ENCODE peak calls at places on chromosomes 7 and 10, in eight cellular contexts. A is MM.1S, M is tibial artery, W is Caco-2, X is OCI-LY7, S is GM23248, F is right lobe of liver, J is PC-9. O is an unnamed sample. For H3K4me1, the result is how much of the 10 kb centered on the place peaks cover.

GRCh38 chr7:98733036-98733435 is 116.0 kb downstream of the NPTX2 start:
- DNase-seq in A (peak), M (no peak), W (peak), X (peak), S (peak), F (no peak), J (peak), O (peak)

GRCh38 chr10:42973870-42974692 is 102.8 kb upstream of the RET start:
- DNase-seq in A (no peak), M (peak), W (peak), X (no peak), S (no peak), F (peak), J (no peak), O (no peak)

GRCh38 chr10:69728335-69728861 is 73.3 kb upstream of the COL13A1 start:
- DNase-seq in A (no peak), M (no peak), W (no peak), X (no peak), S (peak), F (no peak), J (peak), O (peak)

GRCh38 chr7:157378390-157378789 is 41.6 kb downstream of the DNAJB6 start:
- DNase-seq in A (no peak), M (no peak), W (no peak), X (no peak), S (no peak), F (no peak), J (no peak), O (no peak)

GRCh38 chr7:21469894-21470293 is 42.0 kb downstream of the SP4 start:
- DNase-seq in A (peak), M (no peak), W (no peak), X (no peak), S (no peak), F (no peak), J (no peak), O (no peak)

GRCh38 chr7:119086026-119086425 is 861.5 kb downstream of the ANKRD7 start:
- DNase-seq in A (no peak), M (no peak), W (no peak), X (no peak), S (no peak), F (no peak), J (no peak), O (no peak)

GRCh38 chr7:29194594-29195417 is at the start of gene CHN2:
- DNase-seq in A (peak), M (no peak), W (peak), X (no peak), S (peak), F (peak), J (no peak), O (peak)

GRCh38 chr10:52332815-52333214 is 18.7 kb downstream of the DKK1 start:
- DNase-seq in A (no peak), M (no peak), W (no peak), X (no peak), S (no peak), F (no peak), J (no peak), O (no peak)

GRCh38 chr7:104900525-104900924 is 113.5 kb upstream of the KMT2E start:
- DNase-seq in A (no peak), M (no peak), W (no peak), X (no peak), S (no peak), F (no peak), J (no peak), O (no peak)

GRCh38 chr10:48821111-48821510 is 118.5 kb downstream of the LRRC18 start:
- DNase-seq in A (no peak), M (no peak), W (no peak), X (no peak), S (no peak), F (no peak), J (no peak), O (no peak)

GRCh38 chr10:112712536-112712935 is 237.5 kb upstream of the TCF7L2 start:
- DNase-seq in A (no peak), M (no peak), W (no peak), X (no peak), S (no peak), F (no peak), J (no peak), O (no peak)

GRCh38 chr10:6578221-6579192 is 1.6 kb downstream of the PRKCQ start:
- DNase-seq in A (no peak), M (no peak), W (no peak), X (peak), S (no peak), F (no peak), J (no peak), O (no peak)

GRCh38 chr10:48231178-48231577 is 43.3 kb downstream of the FRMPD2 start:
- DNase-seq in A (no peak), M (no peak), W (no peak), X (no peak), S (no peak), F (no peak), J (no peak), O (no peak)

GRCh38 chr10:111076191-111076681 is 593 bp upstream of the ADRA2A start:
- DNase-seq in A (peak), M (no peak), W (peak), X (peak), S (peak), F (peak), J (no peak), O (peak)

GRCh38 chr10:125156739-125157472 is 3.5 kb downstream of the CTBP2 start:
- DNase-seq in A (no peak), M (peak), W (peak), X (no peak), S (no peak), F (no peak), J (no peak), O (no peak)

GRCh38 chr10:125156196-125156595 is 4.2 kb downstream of the CTBP2 start:
- DNase-seq in A (no peak), M (no peak), W (no peak), X (no peak), S (no peak), F (no peak), J (no peak), O (no peak)

GRCh38 chr10:125158528-125159485 is 1.6 kb downstream of the CTBP2 start:
- DNase-seq in A (no peak), M (peak), W (no peak), X (no peak), S (peak), F (peak), J (peak), O (peak)

GRCh38 chr10:125155669-125156068 is 4.7 kb downstream of the CTBP2 start:
- DNase-seq in A (no peak), M (no peak), W (no peak), X (no peak), S (no peak), F (no peak), J (no peak), O (no peak)

GRCh38 chr10:125157473-125157865 is 2.9 kb downstream of the CTBP2 start:
- DNase-seq in A (no peak), M (no peak), W (no peak), X (no peak), S (peak), F (no peak), J (no peak), O (no peak)
- H3K4me1 ChIP-seq in A (under half), M (under half), W (under half), X (under half), S (under half), F (under half), J (under half), O (half or more)

GRCh38 chr10:1420663-1421362 is 316.5 kb downstream of the ADARB2 start:
- DNase-seq in A (peak), M (peak), W (peak), X (peak), S (peak), F (peak), J (peak), O (peak)
- H3K4me1 ChIP-seq in A (under half), M (under half), W (under half), X (under half), S (under half), F (under half), J (under half), O (under half)

GRCh38 chr7:4048336-4048735 is 633.8 kb upstream of the FOXK1 start:
- DNase-seq in A (no peak), M (no peak), W (no peak), X (no peak), S (no peak), F (no peak), J (no peak), O (no peak)

GRCh38 chr7:4052126-4052525 is 630.0 kb upstream of the FOXK1 start:
- DNase-seq in A (no peak), M (no peak), W (no peak), X (no peak), S (no peak), F (no peak), J (no peak), O (no peak)

GRCh38 chr7:4056552-4057288 is 625.4 kb upstream of the FOXK1 start:
- DNase-seq in A (no peak), M (no peak), W (no peak), X (no peak), S (no peak), F (no peak), J (no peak), O (no peak)

GRCh38 chr7:4049202-4049601 is 632.9 kb upstream of the FOXK1 start:
- DNase-seq in A (no peak), M (peak), W (no peak), X (no peak), S (no peak), F (no peak), J (no peak), O (no peak)

GRCh38 chr7:4051696-4052095 is 630.4 kb upstream of the FOXK1 start:
- DNase-seq in A (no peak), M (peak), W (no peak), X (no peak), S (no peak), F (no peak), J (no peak), O (no peak)
- H3K4me1 ChIP-seq in A (under half), M (under half), W (under half), X (under half), S (under half), F (under half), J (under half), O (under half)

GRCh38 chr7:1940402-1940786 is 270.3 kb downstream of the ELFN1 start:
- DNase-seq in A (no peak), M (no peak), W (no peak), X (peak), S (peak), F (peak), J (no peak), O (no peak)
- H3K4me1 ChIP-seq in A (under half), M (under half), W (under half), X (under half), S (under half), F (under half), J (under half), O (under half)

DNA sequence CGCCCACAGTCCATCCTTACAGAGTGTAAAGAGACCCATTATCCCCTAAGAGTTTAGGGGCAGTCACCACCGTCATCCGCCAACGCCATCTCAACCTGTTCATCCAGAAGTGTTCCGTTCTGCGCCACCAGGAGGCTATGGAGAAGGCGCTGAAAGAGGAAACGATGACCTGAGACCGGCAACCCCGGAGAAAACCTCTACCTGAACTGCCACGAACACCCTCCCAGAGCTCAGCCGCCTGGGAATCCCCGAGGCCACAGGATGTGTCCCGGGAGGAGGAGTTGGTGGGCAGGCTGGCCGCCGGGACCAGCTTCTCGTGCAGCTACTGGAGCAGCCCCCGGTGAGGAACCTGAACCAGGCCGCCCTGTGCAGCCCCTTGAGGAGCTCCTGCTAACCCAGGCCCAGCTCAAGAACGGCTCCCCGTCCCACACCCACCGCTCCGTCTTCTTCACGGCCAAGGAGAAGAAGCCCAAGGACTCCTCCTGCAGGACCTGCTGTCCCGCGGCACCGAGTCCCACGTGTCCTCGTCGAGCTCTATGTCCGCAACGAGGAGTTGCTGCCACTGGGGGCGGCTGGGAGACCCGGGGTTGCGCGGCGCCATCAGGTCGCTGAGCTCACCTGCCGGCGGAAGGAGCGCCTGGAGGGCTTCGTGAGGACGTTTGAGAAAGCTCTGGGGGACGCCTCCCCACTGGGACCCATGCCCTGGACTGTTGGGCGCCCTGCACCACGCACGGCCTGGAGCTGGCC is 21.1 kb upstream of the LANCL2 start:
- DNase-seq in A (no peak), M (no peak), W (no peak), X (no peak), S (no peak), F (no peak), J (no peak), O (no peak)
- H3K4me1 ChIP-seq in A (under half), M (under half), W (under half), X (under half), S (under half), F (under half), J (under half), O (under half)

GRCh38 chr10:35322636-35323035 is 13.7 kb upstream of the CCNY start:
- DNase-seq in A (no peak), M (no peak), W (no peak), X (no peak), S (no peak), F (no peak), J (no peak), O (no peak)

GRCh38 chr10:35327770-35328403 is 8.4 kb upstream of the CCNY start:
- DNase-seq in A (no peak), M (no peak), W (no peak), X (no peak), S (no peak), F (no peak), J (no peak), O (no peak)

GRCh38 chr10:35326466-35327235 is 9.7 kb upstream of the CCNY start:
- DNase-seq in A (no peak), M (no peak), W (no peak), X (no peak), S (no peak), F (no peak), J (no peak), O (no peak)

GRCh38 chr10:35328404-35329037 is 7.8 kb upstream of the CCNY start:
- DNase-seq in A (no peak), M (no peak), W (no peak), X (no peak), S (peak), F (no peak), J (no peak), O (no peak)

DNA sequence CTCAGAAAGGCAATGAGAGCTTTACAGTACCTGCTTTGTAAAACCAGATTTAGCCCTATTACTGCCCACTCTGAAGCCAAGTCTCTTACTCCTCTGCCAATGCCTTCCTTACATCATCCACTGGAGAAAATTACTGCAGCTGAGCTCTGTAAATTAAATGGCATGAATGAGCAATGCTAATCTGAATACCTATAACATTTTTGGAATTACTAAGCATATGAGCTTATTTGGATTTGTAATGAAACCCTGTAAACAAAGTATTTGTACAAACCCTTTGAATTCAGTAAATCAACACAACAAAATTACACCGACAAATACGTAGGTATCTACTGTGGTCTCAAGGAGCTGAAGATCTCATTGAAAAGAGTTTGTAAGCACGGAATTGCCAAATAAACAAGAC is 12.1 kb upstream of the CCNY start:
- DNase-seq in A (no peak), M (no peak), W (no peak), X (no peak), S (peak), F (no peak), J (no peak), O (no peak)
- H3K4me1 ChIP-seq in A (under half), M (under half), W (under half), X (under half), S (under half), F (under half), J (under half), O (under half)